ENCODE peak calls at places on chromosomes 13 and 19, in seven cellular contexts. One of them, this sample, is unnamed.

GRCh38 chr19:14352526-14352925 is 28.7 kb upstream of the ADGRE5 start:
- DNase-seq in GM04504: no peak
- DNase-seq in AML-193: no peak
- DNase-seq in EH: no peak
- DNase-seq in adrenal gland: no peak
- DNase-seq in germinal center: no peak
- DNase-seq in SJSA1: no peak
- DNase-seq in this sample: no peak

GRCh38 chr19:7535993-7536685 is 622 bp downstream of the PNPLA6 start:
- DNase-seq in SJSA1: no peak
- DNase-seq in GM04504: no peak
- DNase-seq in germinal center: peak
- DNase-seq in AML-193: no peak
- DNase-seq in EH: no peak
- DNase-seq in adrenal gland: peak
- DNase-seq in this sample: no peak

GRCh38 chr13:110634558-110634957 is 19.2 kb downstream of the NAXD start:
- DNase-seq in AML-193: no peak
- DNase-seq in adrenal gland: peak
- DNase-seq in germinal center: no peak
- DNase-seq in SJSA1: peak
- DNase-seq in EH: peak
- DNase-seq in GM04504: no peak
- DNase-seq in this sample: no peak

GRCh38 chr13:52449323-52450011 is 967 bp downstream of the VPS36 start:
- DNase-seq in adrenal gland: no peak
- DNase-seq in EH: no peak
- DNase-seq in SJSA1: no peak
- DNase-seq in germinal center: peak
- DNase-seq in AML-193: no peak
- DNase-seq in GM04504: no peak
- DNase-seq in this sample: no peak

GRCh38 chr13:57409121-57409520 is 222.4 kb upstream of the PCDH17 start:
- DNase-seq in germinal center: no peak
- DNase-seq in GM04504: no peak
- DNase-seq in adrenal gland: no peak
- DNase-seq in AML-193: no peak
- DNase-seq in SJSA1: no peak
- DNase-seq in EH: no peak
- DNase-seq in this sample: no peak

GRCh38 chr13:27419333-27419732 is 5.1 kb upstream of the GTF3A start:
- DNase-seq in SJSA1: no peak
- DNase-seq in germinal center: no peak
- DNase-seq in adrenal gland: no peak
- DNase-seq in GM04504: no peak
- DNase-seq in AML-193: no peak
- DNase-seq in EH: peak
- DNase-seq in this sample: no peak

GRCh38 chr19:8512991-8513686 is 828 bp downstream of the ZNF414 start:
- DNase-seq in AML-193: no peak
- DNase-seq in EH: peak
- DNase-seq in SJSA1: no peak
- DNase-seq in germinal center: no peak
- DNase-seq in adrenal gland: no peak
- DNase-seq in GM04504: no peak
- DNase-seq in this sample: no peak

GRCh38 chr19:51564791-51565190 is 6.3 kb upstream of the ZNF175 start:
- DNase-seq in GM04504: no peak
- DNase-seq in AML-193: peak
- DNase-seq in SJSA1: no peak
- DNase-seq in germinal center: no peak
- DNase-seq in adrenal gland: no peak
- DNase-seq in EH: no peak
- DNase-seq in this sample: peak

GRCh38 chr13:42348576-42348975 is 76.6 kb downstream of the AKAP11 start:
- DNase-seq in AML-193: no peak
- DNase-seq in GM04504: no peak
- DNase-seq in germinal center: no peak
- DNase-seq in adrenal gland: no peak
- DNase-seq in SJSA1: no peak
- DNase-seq in EH: no peak
- DNase-seq in this sample: no peak

GRCh38 chr19:58154287-58154678 is 3.7 kb upstream of the ZNF329 start:
- DNase-seq in SJSA1: no peak
- DNase-seq in GM04504: peak
- DNase-seq in germinal center: no peak
- DNase-seq in AML-193: peak
- DNase-seq in EH: peak
- DNase-seq in adrenal gland: peak
- DNase-seq in this sample: no peak

GRCh38 chr13:110629735-110630134 is 14.4 kb downstream of the NAXD start:
- DNase-seq in AML-193: no peak
- DNase-seq in EH: no peak
- DNase-seq in SJSA1: no peak
- DNase-seq in GM04504: no peak
- DNase-seq in adrenal gland: no peak
- DNase-seq in germinal center: no peak
- DNase-seq in this sample: no peak

GRCh38 chr13:28574617-28575142 is 79.8 kb upstream of the FLT1 start:
- DNase-seq in EH: peak
- DNase-seq in adrenal gland: no peak
- DNase-seq in SJSA1: peak
- DNase-seq in germinal center: peak
- DNase-seq in GM04504: peak
- DNase-seq in AML-193: peak
- DNase-seq in this sample: peak

GRCh38 chr19:558770-559439 is 13.5 kb upstream of the BSG start:
- DNase-seq in AML-193: no peak
- DNase-seq in EH: peak
- DNase-seq in germinal center: no peak
- DNase-seq in GM04504: no peak
- DNase-seq in adrenal gland: no peak
- DNase-seq in SJSA1: no peak
- DNase-seq in this sample: no peak

GRCh38 chr13:27622102-27622820 is 569 bp downstream of the POLR1D start:
- DNase-seq in adrenal gland: no peak
- DNase-seq in AML-193: no peak
- DNase-seq in EH: peak
- DNase-seq in germinal center: no peak
- DNase-seq in SJSA1: no peak
- DNase-seq in GM04504: no peak
- DNase-seq in this sample: no peak

GRCh38 chr19:49327878-49328544 is 3.0 kb upstream of the SLC6A16 start:
- DNase-seq in SJSA1: no peak
- DNase-seq in germinal center: peak
- DNase-seq in AML-193: peak
- DNase-seq in EH: peak
- DNase-seq in GM04504: no peak
- DNase-seq in adrenal gland: peak
- DNase-seq in this sample: peak

GRCh38 chr13:65456150-65456912 is 1773.8 kb downstream of the PCDH9 start:
- DNase-seq in SJSA1: no peak
- DNase-seq in adrenal gland: no peak
- DNase-seq in germinal center: no peak
- DNase-seq in EH: no peak
- DNase-seq in AML-193: no peak
- DNase-seq in GM04504: no peak
- DNase-seq in this sample: no peak

GRCh38 chr19:50003810-50004419 is 21.3 kb downstream of the VRK3 start:
- DNase-seq in germinal center: no peak
- DNase-seq in EH: peak
- DNase-seq in adrenal gland: peak
- DNase-seq in SJSA1: peak
- DNase-seq in AML-193: peak
- DNase-seq in GM04504: peak
- DNase-seq in this sample: peak

GRCh38 chr13:83450586-83450985 is 431.7 kb downstream of the SLITRK1 start:
- DNase-seq in SJSA1: no peak
- DNase-seq in GM04504: no peak
- DNase-seq in EH: peak
- DNase-seq in adrenal gland: no peak
- DNase-seq in germinal center: no peak
- DNase-seq in AML-193: no peak
- DNase-seq in this sample: no peak

GRCh38 chr19:35249146-35249847 is 495 bp downstream of the LSR start:
- DNase-seq in EH: no peak
- DNase-seq in adrenal gland: no peak
- DNase-seq in SJSA1: no peak
- DNase-seq in GM04504: no peak
- DNase-seq in AML-193: no peak
- DNase-seq in germinal center: peak
- DNase-seq in this sample: no peak

GRCh38 chr19:6530385-6531162 is at the start of gene TNFSF9:
- DNase-seq in SJSA1: peak
- DNase-seq in GM04504: peak
- DNase-seq in AML-193: peak
- DNase-seq in adrenal gland: peak
- DNase-seq in germinal center: peak
- DNase-seq in EH: peak
- DNase-seq in this sample: peak

GRCh38 chr19:51687791-51688664 is 5.1 kb upstream of the SPACA6 start:
- DNase-seq in GM04504: no peak
- DNase-seq in germinal center: no peak
- DNase-seq in EH: peak
- DNase-seq in SJSA1: peak
- DNase-seq in adrenal gland: peak
- DNase-seq in AML-193: no peak
- DNase-seq in this sample: peak

GRCh38 chr13:50864492-50864891 is 21.0 kb upstream of the DLEU7 start:
- DNase-seq in EH: no peak
- DNase-seq in SJSA1: no peak
- DNase-seq in adrenal gland: no peak
- DNase-seq in AML-193: no peak
- DNase-seq in germinal center: no peak
- DNase-seq in GM04504: no peak
- DNase-seq in this sample: no peak

GRCh38 chr19:5624741-5625140 is 1.9 kb downstream of the SAFB start:
- DNase-seq in GM04504: no peak
- DNase-seq in AML-193: no peak
- DNase-seq in adrenal gland: no peak
- DNase-seq in germinal center: no peak
- DNase-seq in EH: peak
- DNase-seq in SJSA1: no peak
- DNase-seq in this sample: no peak

GRCh38 chr19:39307233-39307821 is 11.1 kb downstream of the IFNL1 start:
- DNase-seq in adrenal gland: no peak
- DNase-seq in EH: peak
- DNase-seq in AML-193: no peak
- DNase-seq in GM04504: no peak
- DNase-seq in SJSA1: no peak
- DNase-seq in germinal center: no peak
- DNase-seq in this sample: no peak

GRCh38 chr13:45340422-45341033 is 455 bp downstream of the TPT1 start:
- DNase-seq in EH: peak
- DNase-seq in AML-193: peak
- DNase-seq in adrenal gland: peak
- DNase-seq in SJSA1: peak
- DNase-seq in GM04504: peak
- DNase-seq in germinal center: peak
- DNase-seq in this sample: peak

GRCh38 chr13:34310539-34310938 is 492.6 kb downstream of the RFC3 start:
- DNase-seq in adrenal gland: no peak
- DNase-seq in germinal center: no peak
- DNase-seq in GM04504: no peak
- DNase-seq in SJSA1: no peak
- DNase-seq in AML-193: no peak
- DNase-seq in EH: no peak
- DNase-seq in this sample: no peak

GRCh38 chr19:42683917-42684513 is 56.3 kb downstream of the PSG3 start:
- DNase-seq in AML-193: peak
- DNase-seq in EH: peak
- DNase-seq in germinal center: peak
- DNase-seq in SJSA1: peak
- DNase-seq in GM04504: peak
- DNase-seq in adrenal gland: no peak
- DNase-seq in this sample: peak

GRCh38 chr19:15180451-15181390 is 20.1 kb downstream of the NOTCH3 start:
- DNase-seq in adrenal gland: no peak
- DNase-seq in GM04504: no peak
- DNase-seq in germinal center: no peak
- DNase-seq in AML-193: no peak
- DNase-seq in SJSA1: no peak
- DNase-seq in EH: no peak
- DNase-seq in this sample: no peak

GRCh38 chr19:42175952-42176648 is 41.4 kb downstream of the DEDD2 start:
- DNase-seq in GM04504: peak
- DNase-seq in germinal center: peak
- DNase-seq in adrenal gland: no peak
- DNase-seq in EH: peak
- DNase-seq in AML-193: no peak
- DNase-seq in SJSA1: peak
- DNase-seq in this sample: no peak